ENCODE peak calls at places on chromosomes 13 and 19, in four cellular contexts. C is PC-3, E is osteoblast, O is heart right ventricle. A is an unnamed sample.

GRCh38 chr19:49507803-49508494 is 4.5 kb upstream of the FCGRT start:
- DNase-seq in O (no peak), C (no peak), E (peak; percentile 58), A (no peak)

GRCh38 chr19:46847528-46847927 is 3.1 kb downstream of the AP2S1 start:
- DNase-seq in E (no peak), O (no peak), C (no peak), A (no peak)

GRCh38 chr19:39196860-39197562 is at the start of gene NCCRP1:
- DNase-seq in C (no peak), O (no peak), E (peak; percentile 77), A (peak; percentile 60)

GRCh38 chr19:10654610-10655456 is 687 bp downstream of the ILF3 start:
- DNase-seq in C (peak; percentile 59), O (peak; percentile 51), E (peak; percentile 97), A (peak; percentile 84)

GRCh38 chr13:26819067-26819466 is 58.5 kb upstream of the GPR12 start:
- DNase-seq in C (no peak), O (peak; percentile 8), E (no peak), A (no peak)

GRCh38 chr19:34308381-34309367 is 54.3 kb downstream of the GARRE1 start:
- DNase-seq in C (no peak), O (no peak), E (peak; percentile 8), A (no peak)

GRCh38 chr19:14639536-14640277 is 34.9 kb downstream of the ADGRE3 start:
- DNase-seq in O (no peak), E (no peak), C (no peak), A (no peak)

GRCh38 chr13:113400621-113401451 is 36.9 kb upstream of the GRTP1 start:
- DNase-seq in O (peak; percentile 70), E (peak; percentile 65), C (no peak), A (no peak)

DNA sequence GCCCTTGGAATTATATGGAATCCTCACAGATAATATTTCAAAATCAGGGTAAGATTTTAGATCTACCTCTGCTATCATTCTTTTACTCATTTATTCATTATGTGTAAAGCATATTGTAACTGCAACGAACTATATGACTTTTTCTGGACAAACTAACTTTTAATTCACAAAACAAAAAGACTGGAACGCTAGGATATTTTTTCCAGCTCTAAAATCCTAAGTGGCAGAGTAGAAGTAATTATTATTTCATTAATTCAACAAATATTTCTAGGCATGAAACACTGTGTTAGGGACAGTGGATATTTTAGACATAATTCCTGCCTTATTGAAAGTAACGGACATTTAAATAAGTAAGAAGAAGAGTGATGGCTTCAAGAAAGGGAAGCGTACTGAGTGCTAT is 26.9 kb upstream of the SOX21 start:
- DNase-seq in C (no peak), E (no peak), O (no peak), A (no peak)
- H3K4me3 ChIP-seq in C (no peak overlapping the region), E (no peak overlapping the region), O (no peak overlapping the region), A (no peak overlapping the region)

DNA sequence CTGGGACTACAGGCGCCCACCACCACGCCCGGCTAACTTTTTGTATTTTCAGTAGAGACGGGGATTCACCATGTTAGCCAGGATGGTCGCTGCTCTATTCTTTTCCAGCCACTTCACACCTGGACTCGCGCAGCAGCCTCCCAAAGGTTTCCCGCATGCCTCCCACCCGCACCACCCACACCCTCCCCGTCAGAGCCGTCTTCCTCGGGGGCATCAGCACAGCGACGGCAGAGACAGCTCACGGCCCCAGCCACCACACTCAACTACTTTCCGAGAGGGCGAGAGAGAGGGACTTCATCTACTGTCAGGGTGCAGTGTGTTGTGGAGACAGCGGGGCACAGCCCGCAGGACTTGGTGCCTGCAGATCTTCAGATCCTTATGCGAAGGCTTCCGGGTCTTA is 5.6 kb downstream of the ZNF787 start:
- DNase-seq in E (peak; percentile 13), C (no peak), O (no peak), A (no peak)
- H3K4me1 ChIP-seq in E (peaks cover 20% of the 10 kb centered on the region), C (peaks cover 13% of the 10 kb centered on the region), O (peaks cover 81% of the 10 kb centered on the region), A (peaks cover 4% of the 10 kb centered on the region)

DNA sequence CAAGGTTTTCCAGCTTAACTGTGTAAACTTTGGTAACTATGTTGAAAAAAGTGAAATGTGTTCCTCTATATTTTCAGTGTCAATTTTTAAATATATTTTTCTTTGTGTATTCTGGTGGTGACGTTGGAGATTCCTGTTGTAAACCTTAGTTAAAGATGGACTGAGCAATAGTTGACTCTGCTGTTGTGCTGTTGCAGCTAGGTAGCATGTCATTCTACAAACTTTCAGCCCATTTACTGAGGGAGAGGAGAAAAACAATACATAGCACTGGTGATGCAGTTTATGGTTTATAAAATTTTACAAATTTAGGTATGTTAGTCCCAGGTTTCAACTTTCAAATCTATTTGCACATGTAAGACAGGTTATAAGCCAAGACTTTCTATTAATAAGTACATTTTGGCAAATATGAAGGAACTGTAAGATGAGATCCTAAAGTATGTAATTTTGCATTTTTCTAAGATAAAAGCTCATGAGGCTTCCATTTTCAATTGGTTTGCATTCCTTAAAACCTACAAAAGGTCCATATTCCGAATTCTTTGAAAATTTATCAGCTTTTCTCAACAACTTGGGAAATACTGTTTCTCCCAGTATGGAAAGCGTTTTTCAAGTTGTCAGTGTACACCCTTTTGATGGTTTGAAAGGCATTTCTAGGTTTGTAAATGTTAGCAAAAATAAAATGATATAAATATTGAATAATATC is 1.5 kb downstream of the NDFIP2 start:
- DNase-seq in O (no peak), C (peak; percentile 18), E (no peak), A (no peak)
- H3K4me3 ChIP-seq in O (peak overlapping the region; percentile 78), C (peak overlapping the region; percentile 98), E (peak overlapping the region; percentile 81), A (no peak overlapping the region)

GRCh38 chr13:20136781-20137703 is 23.8 kb downstream of the GJA3 start:
- DNase-seq in C (no peak), O (no peak), E (no peak), A (peak; percentile 45)
- H3K4me1 ChIP-seq in C (no peaks in the 10 kb centered on the region), O (peaks cover 15% of the 10 kb centered on the region), E (no peaks in the 10 kb centered on the region), A (no peaks in the 10 kb centered on the region)

A was measured in HAP-1.